ENCODE peak calls at places on chromosomes 7 and 10, in eight cellular contexts. K is thoracic aorta, Z is PC-3, D is uterus, O is esophagus squamous epithelium, L is body of pancreas, F is astrocyte, N is right atrium auricular region. T is an unnamed sample. For H3K4me1, the result is how much of the 10 kb centered on the place peaks cover.

GRCh38 chr7:121547341-121548092 is 151.4 kb upstream of the FAM3C start:
- DNase-seq in K (no peak), Z (peak), D (no peak), O (no peak), L (no peak), F (peak), N (no peak), T (no peak)

GRCh38 chr10:129509155-129509554 is 42.1 kb downstream of the MGMT start:
- DNase-seq in K (no peak), Z (no peak), D (no peak), O (no peak), L (no peak), F (no peak), N (no peak), T (no peak)

GRCh38 chr7:51356849-51357516 is 40.4 kb upstream of the COBL start:
- DNase-seq in K (no peak), Z (no peak), D (no peak), O (no peak), L (peak), F (no peak), N (no peak), T (peak)

GRCh38 chr7:116876664-116877442 is 14.5 kb downstream of the CAPZA2 start:
- DNase-seq in K (peak), Z (no peak), D (no peak), O (no peak), L (peak), F (peak), N (peak), T (no peak)

GRCh38 chr7:13794581-13794980 is 194.9 kb downstream of the ETV1 start:
- DNase-seq in K (no peak), Z (no peak), D (no peak), O (no peak), L (no peak), F (peak), N (no peak), T (no peak)

GRCh38 chr10:96889415-96890171 is 57.5 kb downstream of the LCOR start:
- DNase-seq in K (no peak), Z (no peak), D (no peak), O (no peak), L (peak), F (no peak), N (no peak), T (no peak)

GRCh38 chr7:157656195-157656769 is 319.5 kb downstream of the DNAJB6 start:
- DNase-seq in K (no peak), Z (no peak), D (no peak), O (no peak), L (no peak), F (no peak), N (no peak), T (no peak)

GRCh38 chr10:122280156-122280555 is 9.1 kb downstream of the BTBD16 start:
- DNase-seq in K (no peak), Z (no peak), D (no peak), O (no peak), L (no peak), F (no peak), N (no peak), T (no peak)

GRCh38 chr7:28587211-28587610 is 174.9 kb downstream of the CREB5 start:
- DNase-seq in K (no peak), Z (peak), D (no peak), O (no peak), L (no peak), F (peak), N (no peak), T (no peak)

GRCh38 chr10:32937824-32938482 is 20.1 kb downstream of the ITGB1 start:
- DNase-seq in K (no peak), Z (no peak), D (no peak), O (no peak), L (no peak), F (no peak), N (no peak), T (no peak)

GRCh38 chr10:32940321-32941264 is 17.4 kb downstream of the ITGB1 start:
- DNase-seq in K (no peak), Z (no peak), D (no peak), O (no peak), L (no peak), F (no peak), N (no peak), T (no peak)

GRCh38 chr10:32941357-32941756 is 16.7 kb downstream of the ITGB1 start:
- DNase-seq in K (no peak), Z (no peak), D (no peak), O (no peak), L (no peak), F (no peak), N (no peak), T (no peak)

GRCh38 chr10:32938554-32939061 is 19.4 kb downstream of the ITGB1 start:
- DNase-seq in K (no peak), Z (no peak), D (no peak), O (no peak), L (peak), F (no peak), N (peak), T (no peak)

GRCh38 chr10:32939296-32940111 is 18.5 kb downstream of the ITGB1 start:
- DNase-seq in K (no peak), Z (peak), D (no peak), O (no peak), L (no peak), F (no peak), N (no peak), T (no peak)
- H3K4me1 ChIP-seq in K (half or more), Z (half or more), D (under half), O (half or more), L (half or more), F (half or more), N (half or more), T (under half)

DNA sequence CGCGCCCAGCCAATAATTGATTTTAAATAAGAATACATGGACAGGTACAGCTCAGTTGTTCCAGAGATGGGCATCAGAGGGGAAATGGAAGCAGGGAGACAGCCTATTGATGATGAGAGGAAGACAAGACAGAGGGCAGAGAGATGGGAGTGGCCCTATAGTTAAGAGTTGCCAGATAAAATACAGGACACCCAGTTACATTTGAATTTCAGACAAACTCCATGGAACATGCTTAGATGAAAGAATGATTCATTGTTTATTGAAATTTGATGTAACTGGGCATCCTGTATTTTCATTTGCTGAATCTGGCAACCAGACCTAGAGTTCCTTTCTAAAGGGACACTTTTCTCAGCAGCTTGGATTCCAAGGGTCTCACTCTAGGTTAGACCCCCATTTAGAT is 341.1 kb downstream of the FRMD4A start:
- DNase-seq in K (no peak), Z (no peak), D (no peak), O (no peak), L (no peak), F (no peak), N (no peak), T (no peak)
- H3K27ac ChIP-seq in K (peak), Z (no peak), D (peak), O (peak), L (peak), F (no peak), N (peak), T (no peak)

DNA sequence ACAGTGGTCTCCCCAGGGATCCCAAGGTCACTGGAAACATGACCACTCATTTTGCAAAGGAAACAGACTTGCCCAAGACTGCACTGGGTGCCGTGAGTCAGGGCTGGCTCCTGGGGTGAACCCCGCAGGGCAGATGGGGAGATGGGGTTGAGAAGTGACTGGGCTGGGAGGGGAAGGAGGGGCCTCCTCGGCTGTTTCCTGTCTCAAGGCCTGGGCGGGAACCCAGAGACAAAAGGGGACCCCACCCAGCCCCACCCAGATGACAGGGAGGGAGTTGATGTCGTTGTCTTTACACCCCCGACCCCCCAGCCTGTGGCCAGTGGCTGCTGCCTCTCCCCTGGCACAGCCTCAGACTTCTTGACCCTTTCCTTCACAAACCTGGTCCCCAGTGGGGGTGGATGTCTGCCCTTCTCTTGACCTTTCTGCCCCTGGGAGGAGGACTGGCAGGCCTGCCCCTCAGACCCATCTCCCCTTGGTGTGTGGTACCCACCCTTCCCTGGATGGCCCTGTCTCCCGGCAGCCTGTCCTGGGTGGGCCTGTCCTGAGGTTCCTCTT is 1.4 kb downstream of the MYO1G start:
- DNase-seq in K (no peak), Z (no peak), D (no peak), O (no peak), L (no peak), F (no peak), N (no peak), T (no peak)
- H3K4me1 ChIP-seq in K (under half), Z (under half), D (under half), O (under half), L (under half), F (under half), N (under half), T (under half)

GRCh38 chr10:124150807-124151417 is 57.5 kb upstream of the CHST15 start:
- DNase-seq in K (no peak), Z (no peak), D (no peak), O (no peak), L (no peak), F (no peak), N (no peak), T (no peak)
- H3K27ac ChIP-seq in K (no peak), Z (no peak), D (no peak), O (no peak), L (no peak), F (no peak), N (no peak), T (no peak)

GRCh38 chr10:72277996-72278667 is 4.4 kb downstream of the DDIT4 start:
- DNase-seq in K (no peak), Z (no peak), D (no peak), O (no peak), L (no peak), F (no peak), N (no peak), T (no peak)

GRCh38 chr10:72277340-72277995 is 3.7 kb downstream of the DDIT4 start:
- DNase-seq in K (no peak), Z (no peak), D (no peak), O (no peak), L (peak), F (no peak), N (no peak), T (no peak)

GRCh38 chr10:72275351-72276012 is 1.8 kb downstream of the DDIT4 start:
- DNase-seq in K (no peak), Z (no peak), D (no peak), O (no peak), L (peak), F (no peak), N (no peak), T (peak)

GRCh38 chr10:72276013-72276387 is 2.3 kb downstream of the DDIT4 start:
- DNase-seq in K (no peak), Z (peak), D (no peak), O (no peak), L (peak), F (no peak), N (no peak), T (peak)

GRCh38 chr10:72276421-72277339 is 3.0 kb downstream of the DDIT4 start:
- DNase-seq in K (no peak), Z (no peak), D (no peak), O (no peak), L (peak), F (no peak), N (peak), T (peak)
- H3K4me1 ChIP-seq in K (under half), Z (under half), D (under half), O (under half), L (under half), F (under half), N (under half), T (under half)

GRCh38 chr7:106382129-106382528 is 97.3 kb upstream of the NAMPT start:
- DNase-seq in K (no peak), Z (no peak), D (no peak), O (no peak), L (no peak), F (no peak), N (no peak), T (peak)

GRCh38 chr7:106382929-106383328 is 98.1 kb upstream of the NAMPT start:
- DNase-seq in K (no peak), Z (no peak), D (no peak), O (no peak), L (no peak), F (no peak), N (no peak), T (no peak)

GRCh38 chr7:106377847-106378361 is 93.1 kb upstream of the NAMPT start:
- DNase-seq in K (no peak), Z (no peak), D (no peak), O (no peak), L (no peak), F (no peak), N (no peak), T (no peak)

GRCh38 chr7:106384373-106384772 is 99.6 kb upstream of the NAMPT start:
- DNase-seq in K (no peak), Z (peak), D (no peak), O (no peak), L (no peak), F (no peak), N (no peak), T (no peak)

GRCh38 chr7:106381252-106381651 is 96.5 kb upstream of the NAMPT start:
- DNase-seq in K (no peak), Z (no peak), D (no peak), O (no peak), L (no peak), F (no peak), N (no peak), T (no peak)
- H3K27ac ChIP-seq in K (no peak), Z (no peak), D (no peak), O (no peak), L (no peak), F (no peak), N (no peak), T (no peak)

GRCh38 chr10:11548065-11548762 is 63.2 kb downstream of the USP6NL start:
- DNase-seq in K (no peak), Z (no peak), D (no peak), O (no peak), L (no peak), F (no peak), N (no peak), T (no peak)
- H3K4me1 ChIP-seq in K (under half), Z (under half), D (under half), O (under half), L (under half), F (under half), N (under half), T (under half)

DNA sequence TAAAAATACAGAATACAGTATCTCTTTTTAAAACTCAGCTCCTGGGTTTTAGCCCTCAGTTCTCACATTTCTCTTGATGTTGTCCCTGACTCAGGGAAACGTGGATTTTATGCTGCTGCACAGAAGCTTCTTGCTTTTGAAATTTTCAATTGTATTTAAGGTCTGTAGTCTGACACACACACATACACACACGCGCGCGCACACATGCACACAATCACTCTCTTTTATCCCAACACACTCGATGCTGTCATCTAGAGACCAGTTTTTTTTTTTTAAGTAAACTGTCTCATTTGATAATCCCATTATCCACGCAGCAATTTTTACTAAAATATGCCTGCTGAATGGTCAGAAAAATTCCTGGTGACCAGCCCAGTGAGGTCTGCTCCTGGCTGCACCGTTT is 108.6 kb downstream of the KMT2E start:
- DNase-seq in K (no peak), Z (no peak), D (no peak), O (no peak), L (no peak), F (no peak), N (no peak), T (no peak)
- H3K27ac ChIP-seq in K (no peak), Z (no peak), D (no peak), O (no peak), L (no peak), F (no peak), N (no peak), T (no peak)

GRCh38 chr10:50563906-50564305 is 59.9 kb downstream of the SGMS1 start:
- DNase-seq in K (no peak), Z (no peak), D (no peak), O (no peak), L (peak), F (no peak), N (no peak), T (no peak)
- H3K4me1 ChIP-seq in K (under half), Z (under half), D (under half), O (under half), L (under half), F (under half), N (under half), T (under half)

GRCh38 chr7:128835231-128835751 is 5.1 kb downstream of the FLNC start:
- DNase-seq in K (no peak), Z (no peak), D (peak), O (no peak), L (no peak), F (no peak), N (no peak), T (no peak)

GRCh38 chr7:128838109-128838779 is 8.0 kb downstream of the FLNC start:
- DNase-seq in K (no peak), Z (no peak), D (peak), O (no peak), L (no peak), F (no peak), N (no peak), T (peak)

GRCh38 chr7:128835790-128836641 is 5.8 kb downstream of the FLNC start:
- DNase-seq in K (no peak), Z (no peak), D (peak), O (no peak), L (no peak), F (peak), N (no peak), T (no peak)

GRCh38 chr7:128837521-128837921 is 7.3 kb downstream of the FLNC start:
- DNase-seq in K (no peak), Z (no peak), D (no peak), O (no peak), L (no peak), F (no peak), N (no peak), T (no peak)

GRCh38 chr7:128836729-128837348 is 6.6 kb downstream of the FLNC start:
- DNase-seq in K (no peak), Z (no peak), D (peak), O (no peak), L (no peak), F (no peak), N (no peak), T (peak)
- H3K27ac ChIP-seq in K (peak), Z (no peak), D (peak), O (peak), L (no peak), F (peak), N (peak), T (no peak)